ENCODE peak calls at places on chromosomes 12 and 14, in six cellular contexts. One of them, this sample, is unnamed.

GRCh38 chr12:48019639-48020265 is 15.5 kb upstream of the COL2A1 start:
- DNase-seq in breast epithelium: no peak
- DNase-seq in HepG2: no peak
- DNase-seq in body of pancreas: no peak
- DNase-seq in stomach: no peak
- DNase-seq in right lobe of liver: no peak
- DNase-seq in this sample: no peak

GRCh38 chr14:89336338-89336737 is 80.7 kb downstream of the FOXN3 start:
- DNase-seq in breast epithelium: no peak
- DNase-seq in HepG2: peak; percentile 27
- DNase-seq in body of pancreas: no peak
- DNase-seq in stomach: no peak
- DNase-seq in right lobe of liver: no peak
- DNase-seq in this sample: no peak

GRCh38 chr14:99677231-99677891 is 6.7 kb upstream of the CYP46A1 start:
- DNase-seq in breast epithelium: peak; percentile 68
- DNase-seq in HepG2: no peak
- DNase-seq in body of pancreas: no peak
- DNase-seq in stomach: no peak
- DNase-seq in right lobe of liver: no peak
- DNase-seq in this sample: no peak

GRCh38 chr14:94543450-94544123 is 17.7 kb upstream of the SERPINA4 start:
- DNase-seq in breast epithelium: no peak
- DNase-seq in HepG2: peak; percentile 39
- DNase-seq in body of pancreas: peak; percentile 21
- DNase-seq in stomach: no peak
- DNase-seq in right lobe of liver: no peak
- DNase-seq in this sample: no peak

GRCh38 chr14:58876613-58877012 is 238.9 kb downstream of the DACT1 start:
- DNase-seq in breast epithelium: no peak
- DNase-seq in HepG2: no peak
- DNase-seq in body of pancreas: no peak
- DNase-seq in stomach: no peak
- DNase-seq in right lobe of liver: no peak
- DNase-seq in this sample: no peak

GRCh38 chr14:99981806-99982205 is 83.4 kb upstream of the EVL start:
- DNase-seq in breast epithelium: no peak
- DNase-seq in HepG2: no peak
- DNase-seq in body of pancreas: no peak
- DNase-seq in stomach: no peak
- DNase-seq in right lobe of liver: no peak
- DNase-seq in this sample: no peak

GRCh38 chr12:64186789-64187188 is 35.3 kb downstream of the KICS2 start:
- DNase-seq in breast epithelium: no peak
- DNase-seq in HepG2: no peak
- DNase-seq in body of pancreas: no peak
- DNase-seq in stomach: no peak
- DNase-seq in right lobe of liver: no peak
- DNase-seq in this sample: no peak

GRCh38 chr12:105761075-105761474 is 377.7 kb downstream of the NUAK1 start:
- DNase-seq in breast epithelium: no peak
- DNase-seq in HepG2: no peak
- DNase-seq in body of pancreas: no peak
- DNase-seq in stomach: no peak
- DNase-seq in right lobe of liver: no peak
- DNase-seq in this sample: no peak

GRCh38 chr12:51620448-51620847 is 29.4 kb downstream of the SCN8A start:
- DNase-seq in breast epithelium: no peak
- DNase-seq in HepG2: no peak
- DNase-seq in body of pancreas: no peak
- DNase-seq in stomach: no peak
- DNase-seq in right lobe of liver: no peak
- DNase-seq in this sample: no peak

GRCh38 chr12:25014961-25015360 is 66.1 kb upstream of the BCAT1 start:
- DNase-seq in breast epithelium: no peak
- DNase-seq in HepG2: no peak
- DNase-seq in body of pancreas: no peak
- DNase-seq in stomach: no peak
- DNase-seq in right lobe of liver: no peak
- DNase-seq in this sample: no peak

GRCh38 chr14:103518416-103519042 is 4.1 kb downstream of the CKB start:
- DNase-seq in breast epithelium: no peak
- DNase-seq in HepG2: peak; percentile 51
- DNase-seq in body of pancreas: peak; percentile 75
- DNase-seq in stomach: peak; percentile 81
- DNase-seq in right lobe of liver: peak; percentile 69
- DNase-seq in this sample: peak; percentile 76

GRCh38 chr14:24441485-24441884 is 1.1 kb downstream of the SDR39U1 start:
- DNase-seq in breast epithelium: no peak
- DNase-seq in HepG2: no peak
- DNase-seq in body of pancreas: no peak
- DNase-seq in stomach: no peak
- DNase-seq in right lobe of liver: no peak
- DNase-seq in this sample: no peak

GRCh38 chr14:83559721-83560120 is 1970.2 kb upstream of the FLRT2 start:
- DNase-seq in breast epithelium: no peak
- DNase-seq in HepG2: no peak
- DNase-seq in body of pancreas: no peak
- DNase-seq in stomach: no peak
- DNase-seq in right lobe of liver: no peak
- DNase-seq in this sample: no peak

DNA sequence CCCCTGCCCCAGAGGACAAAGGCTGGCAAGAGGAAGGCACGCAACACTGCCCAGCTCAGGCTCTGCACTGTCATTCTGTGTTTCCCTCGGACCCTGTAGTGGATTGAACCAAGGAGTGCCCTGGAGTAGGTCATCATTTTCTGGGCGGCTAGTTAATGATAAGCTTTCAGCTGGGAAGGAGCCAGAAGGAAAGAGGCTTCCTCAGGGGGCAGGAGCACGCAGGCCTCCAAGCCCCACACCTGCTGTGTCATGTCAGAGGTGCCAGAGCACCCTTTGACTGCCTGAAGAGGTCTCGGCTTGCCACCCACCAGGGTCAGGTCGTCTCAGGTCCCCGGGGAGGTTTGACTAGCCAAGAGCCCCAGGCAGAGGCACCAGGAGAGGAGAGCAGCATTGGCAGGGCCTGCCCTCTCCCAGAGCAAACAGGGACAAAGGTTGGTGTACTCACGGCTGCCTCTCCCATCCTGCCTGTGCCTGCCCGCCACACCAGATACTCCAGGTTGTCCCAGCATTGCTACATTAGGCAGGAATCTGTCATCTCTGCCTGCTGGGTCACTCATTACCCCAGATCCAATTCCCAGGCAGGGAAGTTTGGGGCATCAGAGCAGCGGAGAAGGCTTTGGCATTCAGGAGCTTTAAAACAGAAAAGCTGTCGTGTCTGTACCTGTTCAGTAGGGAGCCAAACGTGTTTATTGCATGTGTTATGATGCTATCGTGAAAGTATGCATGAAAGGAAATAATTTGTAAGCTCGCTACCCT is 33.5 kb upstream of the ATP2A2 start:
- DNase-seq in breast epithelium: peak; percentile 77
- DNase-seq in HepG2: peak; percentile 89
- DNase-seq in body of pancreas: peak; percentile 75
- DNase-seq in stomach: peak; percentile 73
- DNase-seq in right lobe of liver: peak; percentile 86
- DNase-seq in this sample: no peak
- TF ChIP-seq POLR2A in breast epithelium: no peak
- TF ChIP-seq POLR2A in HepG2: peak; percentile 70
- TF ChIP-seq POLR2A in body of pancreas: peak; percentile 45
- TF ChIP-seq POLR2A in stomach: no peak
- TF ChIP-seq POLR2A in right lobe of liver: peak; percentile 50
- TF ChIP-seq POLR2A in this sample: no peak

GRCh38 chr14:105797546-105797945 is 271.2 kb downstream of the TMEM121 start:
- DNase-seq in breast epithelium: no peak
- DNase-seq in HepG2: no peak
- DNase-seq in body of pancreas: no peak
- DNase-seq in stomach: no peak
- DNase-seq in right lobe of liver: no peak
- DNase-seq in this sample: no peak

GRCh38 chr14:105793836-105794235 is 267.5 kb downstream of the TMEM121 start:
- DNase-seq in breast epithelium: no peak
- DNase-seq in HepG2: no peak
- DNase-seq in body of pancreas: no peak
- DNase-seq in stomach: no peak
- DNase-seq in right lobe of liver: no peak
- DNase-seq in this sample: no peak
- H3K4me3 ChIP-seq in breast epithelium: no peak overlapping the region
- H3K4me3 ChIP-seq in HepG2: no peak overlapping the region
- H3K4me3 ChIP-seq in body of pancreas: no peak overlapping the region
- H3K4me3 ChIP-seq in stomach: no peak overlapping the region
- H3K4me3 ChIP-seq in right lobe of liver: no peak overlapping the region
- H3K4me3 ChIP-seq in this sample: no peak overlapping the region

GRCh38 chr12:6113691-6114475 is 10.6 kb downstream of the VWF start:
- DNase-seq in breast epithelium: no peak
- DNase-seq in HepG2: no peak
- DNase-seq in body of pancreas: no peak
- DNase-seq in stomach: no peak
- DNase-seq in right lobe of liver: no peak
- DNase-seq in this sample: no peak

GRCh38 chr12:6114476-6114870 is 10.0 kb downstream of the VWF start:
- DNase-seq in breast epithelium: no peak
- DNase-seq in HepG2: no peak
- DNase-seq in body of pancreas: no peak
- DNase-seq in stomach: no peak
- DNase-seq in right lobe of liver: no peak
- DNase-seq in this sample: no peak

GRCh38 chr12:6116481-6117021 is 7.9 kb downstream of the VWF start:
- DNase-seq in breast epithelium: no peak
- DNase-seq in HepG2: peak; percentile 28
- DNase-seq in body of pancreas: peak; percentile 18
- DNase-seq in stomach: no peak
- DNase-seq in right lobe of liver: peak; percentile 55
- DNase-seq in this sample: no peak

GRCh38 chr12:6112004-6112403 is 12.5 kb downstream of the VWF start:
- DNase-seq in breast epithelium: no peak
- DNase-seq in HepG2: no peak
- DNase-seq in body of pancreas: no peak
- DNase-seq in stomach: no peak
- DNase-seq in right lobe of liver: no peak
- DNase-seq in this sample: no peak

DNA sequence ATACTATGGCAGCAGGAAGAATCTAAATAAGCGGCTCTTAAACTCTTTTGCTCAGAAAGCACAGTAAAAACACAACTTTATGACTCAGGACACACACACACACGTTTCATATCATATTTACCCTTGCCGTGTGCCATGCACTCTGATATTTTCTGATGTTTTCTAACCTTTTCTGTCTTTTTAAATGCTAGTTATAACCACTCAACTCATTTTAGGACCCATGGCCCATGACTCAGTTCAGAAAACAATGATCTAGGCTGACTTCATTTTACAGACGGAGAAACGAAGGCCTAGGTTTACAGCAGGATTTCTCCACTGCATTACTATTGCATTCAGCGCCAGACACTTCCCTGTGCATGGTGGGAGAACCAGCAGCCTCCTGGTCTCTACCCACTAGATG is 9.1 kb downstream of the VWF start:
- DNase-seq in breast epithelium: no peak
- DNase-seq in HepG2: no peak
- DNase-seq in body of pancreas: no peak
- DNase-seq in stomach: no peak
- DNase-seq in right lobe of liver: no peak
- DNase-seq in this sample: no peak
- TF ChIP-seq POLR2A in breast epithelium: no peak
- TF ChIP-seq POLR2A in HepG2: no peak
- TF ChIP-seq POLR2A in body of pancreas: no peak
- TF ChIP-seq POLR2A in stomach: no peak
- TF ChIP-seq POLR2A in right lobe of liver: no peak
- TF ChIP-seq POLR2A in this sample: no peak

GRCh38 chr12:109575683-109576082 is 2.1 kb downstream of the MVK start:
- DNase-seq in breast epithelium: no peak
- DNase-seq in HepG2: no peak
- DNase-seq in body of pancreas: no peak
- DNase-seq in stomach: no peak
- DNase-seq in right lobe of liver: peak; percentile 53
- DNase-seq in this sample: no peak
- H3K4me3 ChIP-seq in breast epithelium: no peak overlapping the region
- H3K4me3 ChIP-seq in HepG2: no peak overlapping the region
- H3K4me3 ChIP-seq in body of pancreas: no peak overlapping the region
- H3K4me3 ChIP-seq in stomach: no peak overlapping the region
- H3K4me3 ChIP-seq in right lobe of liver: peak overlapping the region; percentile 17
- H3K4me3 ChIP-seq in this sample: no peak overlapping the region

This sample was measured in uterus.